ENCODE peak calls at places on chromosome 20, in ten cellular contexts. P is cardiac fibroblast; I is endothelial cell; T is effector memory CD4-positive, alpha-beta T cell; E is psoas muscle; Y is H4; H is AG08396; F is glutamatergic neuron; Z is heart right ventricle; Q is activated CD4-positive, alpha-beta T cell treated with anti-CD3 and anti-CD28 coated beads, Interleukin-2, amount 50 U/mL, for 1 hour. K is an unnamed sample.

GRCh38 chr20:24668791-24669190 is 199.4 kb downstream of the SYNDIG1 start:
- DNase-seq in P (no peak), I (no peak), T (no peak), E (no peak), Y (no peak), H (no peak), F (no peak), Z (no peak), Q (no peak), K (peak; percentile 49)

GRCh38 chr20:50569864-50570836 is 60.0 kb downstream of the PTPN1 start:
- DNase-seq in P (peak; percentile 60), I (peak; percentile 20), T (no peak), E (no peak), Y (no peak), H (no peak), F (no peak), Z (no peak), Q (peak; percentile 19), K (no peak)

GRCh38 chr20:14245368-14245970 is 91.9 kb downstream of the FLRT3 start:
- DNase-seq in P (no peak), I (no peak), T (no peak), E (no peak), Y (no peak), H (no peak), F (no peak), Z (no peak), Q (no peak), K (no peak)

GRCh38 chr20:31840906-31841816 is 4.2 kb downstream of the FOXS1 start:
- DNase-seq in P (peak; percentile 41), I (no peak), T (no peak), E (no peak), Y (no peak), H (no peak), F (no peak), Z (no peak), Q (no peak), K (peak; percentile 81)

GRCh38 chr20:9409981-9410380 is 104.4 kb upstream of the LAMP5 start:
- DNase-seq in P (peak; percentile 83), I (no peak), T (no peak), E (no peak), Y (no peak), H (peak; percentile 74), F (no peak), Z (no peak), Q (no peak), K (no peak)

GRCh38 chr20:44089987-44090674 is 96.9 kb downstream of the JPH2 start:
- DNase-seq in P (peak; percentile 80), I (no peak), T (no peak), E (no peak), Y (peak; percentile 81), H (peak; percentile 85), F (no peak), Z (no peak), Q (no peak), K (no peak)

GRCh38 chr20:46999821-47000465 is 105.3 kb downstream of the EYA2 start:
- DNase-seq in P (no peak), I (no peak), T (no peak), E (no peak), Y (no peak), H (no peak), F (no peak), Z (no peak), Q (no peak), K (no peak)

GRCh38 chr20:14562976-14563375 is 225.6 kb upstream of the FLRT3 start:
- DNase-seq in P (no peak), I (no peak), T (no peak), E (no peak), Y (no peak), H (no peak), F (no peak), Z (no peak), Q (no peak), K (no peak)

GRCh38 chr20:59040682-59041081 is 1.9 kb downstream of the PRELID3B start:
- DNase-seq in P (no peak), I (no peak), T (no peak), E (no peak), Y (no peak), H (no peak), F (no peak), Z (no peak), Q (no peak), K (no peak)

GRCh38 chr20:46357030-46357514 is 48.8 kb upstream of the CDH22 start:
- DNase-seq in P (no peak), I (no peak), T (no peak), E (no peak), Y (no peak), H (no peak), F (no peak), Z (peak; percentile 33), Q (no peak), K (no peak)

GRCh38 chr20:49230575-49231211 is 11.5 kb downstream of the DDX27 start:
- DNase-seq in P (no peak), I (no peak), T (no peak), E (no peak), Y (peak; percentile 19), H (no peak), F (peak; percentile 60), Z (peak; percentile 27), Q (no peak), K (peak; percentile 71)

GRCh38 chr20:12925214-12925755 is 83.5 kb upstream of the SPTLC3 start:
- DNase-seq in P (peak; percentile 88), I (peak; percentile 57), T (no peak), E (no peak), Y (peak; percentile 90), H (peak; percentile 71), F (peak; percentile 72), Z (no peak), Q (no peak), K (no peak)

GRCh38 chr20:49320460-49320859 is 42.6 kb upstream of the ZNFX1 start:
- DNase-seq in P (peak; percentile 58), I (peak; percentile 46), T (no peak), E (no peak), Y (peak; percentile 55), H (peak; percentile 61), F (peak; percentile 27), Z (no peak), Q (no peak), K (no peak)

GRCh38 chr20:42955713-42956112 is 234.0 kb downstream of the PTPRT start:
- DNase-seq in P (no peak), I (no peak), T (no peak), E (no peak), Y (no peak), H (no peak), F (no peak), Z (no peak), Q (no peak), K (no peak)

GRCh38 chr20:346640-347316 is at the start of gene NRSN2:
- DNase-seq in P (peak; percentile 55), I (peak; percentile 70), T (no peak), E (peak; percentile 67), Y (peak; percentile 68), H (peak; percentile 91), F (peak; percentile 86), Z (peak; percentile 69), Q (no peak), K (peak; percentile 84)

GRCh38 chr20:47281376-47281775 is 75.1 kb downstream of the ZMYND8 start:
- DNase-seq in P (no peak), I (no peak), T (no peak), E (no peak), Y (no peak), H (no peak), F (no peak), Z (no peak), Q (no peak), K (no peak)

GRCh38 chr20:44832724-44833123 is 22.4 kb upstream of the RIMS4 start:
- DNase-seq in P (peak; percentile 61), I (no peak), T (no peak), E (no peak), Y (no peak), H (no peak), F (peak; percentile 87), Z (no peak), Q (no peak), K (no peak)

GRCh38 chr20:50303573-50304500 is 113.2 kb downstream of the CEBPB start:
- DNase-seq in P (peak; percentile 85), I (no peak), T (no peak), E (peak; percentile 89), Y (no peak), H (peak; percentile 49), F (peak; percentile 42), Z (peak; percentile 79), Q (no peak), K (peak; percentile 88)

GRCh38 chr20:63016514-63017075 is 9.8 kb upstream of the BHLHE23 start:
- DNase-seq in P (no peak), I (no peak), T (no peak), E (peak; percentile 30), Y (no peak), H (no peak), F (peak; percentile 19), Z (peak; percentile 4), Q (no peak), K (no peak)

GRCh38 chr20:3825526-3825925 is 5.2 kb downstream of the AP5S1 start:
- DNase-seq in P (no peak), I (no peak), T (no peak), E (no peak), Y (no peak), H (no peak), F (no peak), Z (no peak), Q (no peak), K (no peak)

GRCh38 chr20:38810926-38811325 is 5.4 kb downstream of the PPP1R16B start:
- DNase-seq in P (no peak), I (no peak), T (no peak), E (no peak), Y (no peak), H (no peak), F (no peak), Z (no peak), Q (no peak), K (no peak)

GRCh38 chr20:3768342-3769130 is 983 bp upstream of the ADISSP start:
- DNase-seq in P (peak; percentile 76), I (peak; percentile 80), T (peak; percentile 81), E (peak; percentile 84), Y (peak; percentile 79), H (peak; percentile 82), F (peak; percentile 92), Z (peak; percentile 72), Q (peak; percentile 80), K (peak; percentile 92)

GRCh38 chr20:53074811-53075314 is 102.7 kb downstream of the TSHZ2 start:
- DNase-seq in P (no peak), I (no peak), T (no peak), E (no peak), Y (no peak), H (no peak), F (no peak), Z (no peak), Q (no peak), K (no peak)

GRCh38 chr20:58714340-58714922 is 21.8 kb downstream of the NPEPL1 start:
- DNase-seq in P (no peak), I (peak; percentile 3), T (no peak), E (no peak), Y (no peak), H (peak; percentile 9), F (no peak), Z (no peak), Q (no peak), K (no peak)

GRCh38 chr20:40666336-40666735 is 22.7 kb downstream of the MAFB start:
- DNase-seq in P (no peak), I (no peak), T (no peak), E (no peak), Y (no peak), H (no peak), F (no peak), Z (no peak), Q (no peak), K (no peak)

GRCh38 chr20:36408219-36408618 is 102.1 kb downstream of the DLGAP4 start:
- DNase-seq in P (peak; percentile 68), I (peak; percentile 57), T (no peak), E (no peak), Y (peak; percentile 48), H (peak; percentile 40), F (no peak), Z (peak; percentile 19), Q (no peak), K (no peak)

GRCh38 chr20:17059465-17059864 is 167.4 kb upstream of the PCSK2 start:
- DNase-seq in P (peak; percentile 3), I (no peak), T (no peak), E (no peak), Y (peak; percentile 80), H (peak; percentile 11), F (no peak), Z (no peak), Q (no peak), K (no peak)

GRCh38 chr20:58697201-58697866 is 4.7 kb downstream of the NPEPL1 start:
- DNase-seq in P (no peak), I (no peak), T (no peak), E (no peak), Y (no peak), H (no peak), F (no peak), Z (no peak), Q (no peak), K (no peak)

K was measured in aorta.